ENCODE peak calls at places on chromosomes 16 and 17, in seven cellular contexts. M, P, R, I, D, Q and A are unnamed samples.

GRCh38 chr16:80935691-80936090 is 71.0 kb downstream of the CMC2 start:
- DNase-seq in Q (no peak), P (no peak), I (no peak), D (no peak), M (no peak), R (no peak), A (no peak)

GRCh38 chr16:14559809-14560227 is 70.2 kb downstream of the PARN start:
- DNase-seq in I (no peak), P (no peak), D (peak), R (no peak), M (no peak), Q (no peak), A (no peak)

GRCh38 chr17:53527473-53527872 is 295.3 kb upstream of the KIF2B start:
- DNase-seq in M (no peak), Q (no peak), I (no peak), R (no peak), D (no peak), P (no peak), A (no peak)

GRCh38 chr17:2844386-2844785 is 48.1 kb downstream of the RAP1GAP2 start:
- DNase-seq in Q (no peak), M (no peak), R (no peak), I (peak), D (no peak), P (no peak), A (no peak)

GRCh38 chr16:1923299-1924034 is 5.3 kb upstream of the HS3ST6 start:
- DNase-seq in I (peak), M (no peak), R (no peak), P (no peak), D (no peak), Q (no peak), A (no peak)

GRCh38 chr17:20170085-20170484 is 160.9 kb downstream of the SPECC1 start:
- DNase-seq in I (no peak), D (no peak), Q (no peak), M (no peak), P (no peak), R (no peak), A (no peak)

GRCh38 chr17:64718058-64718457 is 56.0 kb upstream of the SMURF2 start:
- DNase-seq in M (no peak), I (no peak), R (no peak), P (no peak), D (no peak), Q (no peak), A (no peak)

GRCh38 chr17:41464682-41465081 is 2.5 kb downstream of the KRT32 start:
- DNase-seq in P (no peak), D (peak), M (peak), I (peak), R (no peak), Q (no peak), A (no peak)

GRCh38 chr16:73092236-73092781 is 44.4 kb upstream of the ZFHX3 start:
- DNase-seq in Q (no peak), M (no peak), D (no peak), I (no peak), R (no peak), P (no peak), A (no peak)

GRCh38 chr16:13436641-13437423 is 483.1 kb upstream of the ERCC4 start:
- DNase-seq in I (no peak), M (no peak), D (no peak), Q (no peak), R (no peak), P (no peak), A (no peak)

GRCh38 chr17:63116967-63117366 is 150.9 kb downstream of the TANC2 start:
- DNase-seq in D (no peak), M (no peak), R (peak), Q (no peak), P (no peak), I (no peak), A (no peak)

GRCh38 chr16:31428638-31429247 is 583 bp upstream of the COX6A2 start:
- DNase-seq in D (no peak), R (no peak), M (no peak), Q (no peak), I (no peak), P (no peak), A (no peak)

GRCh38 chr17:60439501-60439900 is 17.2 kb downstream of the CHCT1 start:
- DNase-seq in P (no peak), M (no peak), D (no peak), R (no peak), I (no peak), Q (no peak), A (no peak)

GRCh38 chr17:78862073-78863023 is 21.7 kb upstream of the USP36 start:
- DNase-seq in M (peak), Q (no peak), D (no peak), P (no peak), I (peak), R (no peak), A (no peak)

GRCh38 chr17:19412510-19412909 is 1.5 kb downstream of the RNF112 start:
- DNase-seq in M (no peak), P (no peak), Q (no peak), I (no peak), R (no peak), D (no peak), A (no peak)

GRCh38 chr16:48498761-48499600 is 111.0 kb downstream of the N4BP1 start:
- DNase-seq in P (no peak), R (no peak), M (no peak), I (no peak), Q (no peak), D (no peak), A (no peak)

GRCh38 chr17:21081967-21082366 is 39.2 kb upstream of the USP22 start:
- DNase-seq in I (no peak), Q (no peak), P (no peak), R (no peak), D (no peak), M (no peak), A (no peak)

GRCh38 chr16:51157698-51158097 is 6.6 kb upstream of the SALL1 start:
- DNase-seq in D (no peak), R (no peak), I (no peak), Q (no peak), M (no peak), P (no peak), A (no peak)

GRCh38 chr17:51164911-51165679 is 1.1 kb upstream of the NME2 start:
- DNase-seq in P (no peak), M (peak), I (no peak), D (no peak), R (no peak), Q (no peak), A (no peak)

GRCh38 chr17:6077746-6078145 is 7.6 kb downstream of the WSCD1 start:
- DNase-seq in I (no peak), M (no peak), P (no peak), Q (no peak), D (no peak), R (peak), A (no peak)

GRCh38 chr17:38740806-38741205 is 7.3 kb downstream of the PCGF2 start:
- DNase-seq in R (no peak), I (no peak), D (no peak), Q (no peak), M (no peak), P (no peak), A (no peak)

GRCh38 chr16:2469399-2470233 is 1.5 kb upstream of the NTN3 start:
- DNase-seq in R (no peak), M (no peak), D (no peak), P (no peak), Q (no peak), I (peak), A (no peak)